ENCODE peak calls at places on chromosomes 16 and 17, in five cellular contexts. W is right cardiac atrium, B is Caco-2, S is epithelial cell of proximal tubule, V is AG04450. U is an unnamed sample.
A peak's percentile ranks its signal among the peaks of the same experiment; 100 is the strongest.

GRCh38 chr16:81399909-81400308 is 44.7 kb upstream of the CMIP start:
- DNase-seq in S (no peak), B (no peak), V (no peak), W (no peak), U (no peak)

GRCh38 chr17:80035937-80036714 is at the start of gene CCDC40:
- DNase-seq in S (no peak), B (peak; percentile 91), V (no peak), W (peak; percentile 95), U (no peak)

GRCh38 chr16:72036098-72036497 is 18.2 kb upstream of the HP start:
- DNase-seq in B (no peak), V (no peak), S (no peak), W (no peak), U (no peak)

GRCh38 chr17:56009795-56010715 is 143.2 kb upstream of the ANKFN1 start:
- DNase-seq in V (no peak), B (no peak), S (no peak), W (no peak), U (no peak)

GRCh38 chr17:49216953-49217650 is 6.6 kb downstream of the ABI3 start:
- DNase-seq in V (no peak), S (no peak), W (peak; percentile 78), B (no peak), U (no peak)

GRCh38 chr16:14003119-14003570 is 68.0 kb upstream of the MRTFB start:
- DNase-seq in B (peak; percentile 28), W (peak; percentile 80), V (no peak), S (no peak), U (no peak)

GRCh38 chr17:58277107-58277506 is 3.6 kb downstream of the MPO start:
- DNase-seq in S (no peak), V (no peak), B (no peak), W (no peak), U (no peak)

GRCh38 chr16:4111748-4112696 is 4.2 kb downstream of the ADCY9 start:
- DNase-seq in S (no peak), V (no peak), B (no peak), W (no peak), U (no peak)

GRCh38 chr17:78924481-78925151 is 571 bp downstream of the TIMP2 start:
- DNase-seq in W (peak; percentile 81), B (peak; percentile 31), V (no peak), S (no peak), U (no peak)

GRCh38 chr17:80559688-80560290 is 15.2 kb downstream of the RPTOR start:
- DNase-seq in V (peak; percentile 71), S (peak; percentile 80), B (no peak), W (no peak), U (peak; percentile 60)

GRCh38 chr17:59671386-59671785 is 35.8 kb downstream of the PTRH2 start:
- DNase-seq in S (no peak), V (no peak), B (no peak), W (no peak), U (no peak)

GRCh38 chr16:74909665-74910064 is 75.3 kb downstream of the WDR59 start:
- DNase-seq in W (no peak), V (no peak), B (no peak), S (no peak), U (no peak)

GRCh38 chr17:18093616-18094408 is 6.1 kb downstream of the DRG2 start:
- DNase-seq in V (peak; percentile 26), W (peak; percentile 82), B (peak; percentile 31), S (peak; percentile 33), U (no peak)

GRCh38 chr16:85334718-85335583 is 222.7 kb upstream of the CIBAR2 start:
- DNase-seq in S (no peak), V (no peak), B (peak; percentile 78), W (peak; percentile 56), U (no peak)

GRCh38 chr16:47779201-47780016 is 318.3 kb downstream of the PHKB start:
- DNase-seq in B (no peak), S (no peak), V (no peak), W (peak; percentile 50), U (no peak)

GRCh38 chr17:79434215-79434614 is 176.6 kb downstream of the RBFOX3 start:
- DNase-seq in W (no peak), S (no peak), B (no peak), V (no peak), U (no peak)

GRCh38 chr17:56937688-56938087 is 23.2 kb downstream of the COIL start:
- DNase-seq in B (no peak), W (no peak), V (no peak), S (no peak), U (no peak)

GRCh38 chr16:28986492-28986891 is 1.6 kb downstream of the LAT start:
- DNase-seq in S (no peak), W (no peak), V (no peak), B (no peak), U (no peak)

GRCh38 chr16:85319984-85320440 is 207.7 kb upstream of the CIBAR2 start:
- DNase-seq in V (no peak), W (no peak), S (no peak), B (no peak), U (no peak)

GRCh38 chr17:17819561-17819995 is 17.2 kb downstream of the SREBF1 start:
- DNase-seq in W (peak; percentile 85), B (no peak), S (peak; percentile 52), V (peak; percentile 47), U (peak; percentile 81)

GRCh38 chr17:43034623-43035293 is 9.7 kb downstream of the RND2 start:
- DNase-seq in S (no peak), B (no peak), W (no peak), V (no peak), U (no peak)

GRCh38 chr16:4486126-4486893 is 10.1 kb downstream of the HMOX2 start:
- DNase-seq in W (no peak), B (no peak), S (no peak), V (no peak), U (no peak)

GRCh38 chr17:36696805-36697204 is 95.4 kb downstream of the MRM1 start:
- DNase-seq in W (no peak), S (no peak), V (no peak), B (no peak), U (no peak)

GRCh38 chr16:4319454-4319853 is 3.6 kb downstream of the GLIS2 start:
- DNase-seq in V (no peak), B (no peak), W (peak; percentile 78), S (no peak), U (no peak)

GRCh38 chr16:86598607-86599318 is 20.4 kb downstream of the FOXL1 start:
- DNase-seq in B (no peak), W (no peak), S (no peak), V (no peak), U (no peak)
- H3K4me3 ChIP-seq in B (no peak overlapping the region), W (no peak overlapping the region), S (no peak overlapping the region), V (no peak overlapping the region), U (no peak overlapping the region)

GRCh38 chr17:16419929-16420271 is 4.5 kb downstream of the TRPV2 start:
- DNase-seq in B (no peak), S (peak; percentile 30), V (peak; percentile 50), W (no peak), U (no peak)
- H3K4me3 ChIP-seq in B (no peak overlapping the region), S (no peak overlapping the region), V (peak overlapping the region; percentile 20), W (no peak overlapping the region), U (no peak overlapping the region)

DNA sequence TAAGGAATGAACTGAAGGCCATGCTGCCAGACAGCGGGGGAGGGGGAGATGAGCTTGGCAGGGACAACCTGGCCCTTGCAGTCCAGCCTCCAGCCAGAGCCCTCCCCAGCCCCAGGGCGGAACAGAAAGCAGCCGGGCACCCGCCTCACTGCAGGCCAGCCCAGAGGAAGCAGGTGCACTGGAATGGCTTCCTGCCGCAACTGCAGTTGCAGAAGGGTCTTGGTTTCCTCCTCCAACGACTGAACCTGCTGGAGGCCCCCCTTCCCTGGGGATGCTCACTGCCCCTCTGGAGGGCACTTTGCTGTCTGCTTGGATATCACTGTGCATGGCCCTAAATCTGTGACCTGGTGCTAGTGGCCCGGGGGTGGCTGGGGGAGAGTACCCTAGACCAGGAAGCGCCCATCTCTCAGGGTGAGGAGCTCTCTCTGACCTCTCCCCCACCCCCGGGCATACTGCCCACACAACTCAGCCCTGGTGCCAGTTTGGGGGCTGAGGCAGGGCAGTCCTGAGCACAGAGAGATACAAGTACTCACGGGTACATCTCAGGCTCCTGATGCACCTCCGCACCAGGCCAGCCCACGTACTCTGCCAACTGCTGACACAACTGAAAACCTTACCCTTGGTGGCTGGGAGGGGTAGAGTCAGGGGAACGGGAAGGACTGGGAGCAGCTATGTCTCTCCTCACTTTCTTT is 41.1 kb downstream of the MYO18A start:
- DNase-seq in W (peak; percentile 84), V (no peak), B (no peak), S (no peak), U (no peak)
- H3K4me3 ChIP-seq in W (peak overlapping the region; percentile 62), V (peak overlapping the region; percentile 53), B (no peak overlapping the region), S (no peak overlapping the region), U (no peak overlapping the region)

GRCh38 chr16:9846362-9847099 is 335.7 kb downstream of the GRIN2A start:
- DNase-seq in W (no peak), S (no peak), B (no peak), V (no peak), U (no peak)
- H3K4me3 ChIP-seq in W (no peak overlapping the region), S (no peak overlapping the region), B (no peak overlapping the region), V (no peak overlapping the region), U (no peak overlapping the region)

DNA sequence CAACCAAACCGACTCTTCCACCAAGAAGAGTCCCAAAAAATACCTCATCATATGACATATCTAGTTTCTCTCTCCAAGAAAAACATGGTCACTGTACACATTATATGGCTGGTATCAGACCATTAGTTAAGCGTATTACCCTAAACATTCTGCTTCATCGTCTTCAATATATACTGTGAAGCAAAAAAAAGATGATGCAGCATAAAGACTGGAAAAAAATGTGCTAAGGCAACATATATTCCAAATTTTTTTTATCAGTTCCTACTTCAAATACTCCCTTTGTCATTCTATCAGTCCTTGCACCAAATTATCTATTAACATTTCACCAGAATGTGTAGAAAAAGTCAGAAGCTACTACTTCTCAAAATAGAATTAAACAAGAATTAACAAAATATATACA is 42.9 kb downstream of the STX8 start:
- DNase-seq in W (no peak), V (no peak), B (no peak), S (no peak), U (no peak)
- H3K4me3 ChIP-seq in W (no peak overlapping the region), V (no peak overlapping the region), B (no peak overlapping the region), S (no peak overlapping the region), U (no peak overlapping the region)

U was measured in kidney epithelial cell.